ENCODE peak calls at places on chromosomes 1 and 21, in five cellular contexts. O is brain microvascular endothelial cell, D is psoas muscle, C is PC-9, I is kidney. M is an unnamed sample.
A peak's percentile ranks its signal among the peaks of the same experiment; 100 is the strongest.

GRCh38 chr1:38559180-38559874 is 300.2 kb downstream of the RRAGC start:
- DNase-seq in O (no peak), D (no peak), C (no peak), I (peak; percentile 84), M (no peak)

GRCh38 chr1:223726380-223727001 is 14.2 kb downstream of the CAPN2 start:
- DNase-seq in O (peak; percentile 97), D (peak; percentile 81), C (peak; percentile 79), I (peak; percentile 92), M (peak; percentile 89)

GRCh38 chr1:234970371-234970730 is 158.3 kb downstream of the TOMM20 start:
- DNase-seq in O (peak; percentile 88), D (no peak), C (no peak), I (no peak), M (no peak)

GRCh38 chr1:117093870-117094621 is 27.5 kb downstream of the TRIM45 start:
- DNase-seq in O (peak; percentile 80), D (no peak), C (peak; percentile 47), I (no peak), M (peak; percentile 35)

GRCh38 chr1:65881070-65881594 is 88.4 kb downstream of the PDE4B start:
- DNase-seq in O (no peak), D (no peak), C (no peak), I (no peak), M (no peak)

GRCh38 chr1:33170351-33171274 is 11.2 kb downstream of the TRIM62 start:
- DNase-seq in O (no peak), D (peak; percentile 33), C (no peak), I (no peak), M (no peak)

GRCh38 chr1:3671371-3672180 is 19.3 kb downstream of the TP73 start:
- DNase-seq in O (peak; percentile 26), D (peak; percentile 6), C (peak; percentile 47), I (peak; percentile 73), M (peak; percentile 33)

GRCh38 chr1:109687641-109688499 is at the start of gene GSTM1:
- DNase-seq in O (peak; percentile 43), D (no peak), C (no peak), I (no peak), M (peak; percentile 79)

GRCh38 chr1:9668080-9668479 is 16.5 kb downstream of the PIK3CD start:
- DNase-seq in O (no peak), D (no peak), C (no peak), I (no peak), M (no peak)

GRCh38 chr1:7447736-7448135 is 323.4 kb upstream of the VAMP3 start:
- DNase-seq in O (no peak), D (no peak), C (no peak), I (no peak), M (no peak)

GRCh38 chr1:70819231-70819630 is 228.4 kb downstream of the PTGER3 start:
- DNase-seq in O (no peak), D (no peak), C (no peak), I (no peak), M (no peak)

GRCh38 chr1:241221319-241221718 is 135.7 kb downstream of the RGS7 start:
- DNase-seq in O (no peak), D (no peak), C (no peak), I (no peak), M (no peak)

GRCh38 chr1:182205378-182206022 is 144.0 kb upstream of the ZNF648 start:
- DNase-seq in O (no peak), D (no peak), C (no peak), I (no peak), M (no peak)

GRCh38 chr1:38071530-38072266 is 25.1 kb upstream of the POU3F1 start:
- DNase-seq in O (peak; percentile 35), D (no peak), C (no peak), I (no peak), M (no peak)

DNA sequence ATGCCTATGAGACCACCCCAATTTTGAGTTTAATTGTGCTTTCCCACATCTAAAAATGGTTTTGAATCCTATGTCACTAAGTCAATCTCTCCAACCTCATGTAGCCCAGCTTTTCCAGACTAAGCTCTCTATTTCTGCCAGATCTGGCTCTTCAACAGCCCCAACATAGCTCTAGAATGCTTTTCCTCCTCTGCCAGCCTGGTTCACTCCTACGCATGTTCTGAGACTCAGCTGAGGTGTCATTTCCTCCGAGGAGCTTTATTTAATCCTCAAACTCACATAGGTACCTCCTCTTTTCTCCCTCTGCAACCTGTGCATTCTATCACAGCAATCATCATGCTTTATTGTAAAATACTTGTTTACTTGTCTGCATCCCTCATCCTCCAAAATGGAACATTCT is 517.8 kb upstream of the BEND5 start:
- DNase-seq in O (no peak), D (no peak), C (no peak), I (no peak), M (no peak)
- H3K27ac ChIP-seq in O (no peak overlapping the region), D (no peak overlapping the region), C (no peak overlapping the region), I (no peak overlapping the region), M (no peak overlapping the region)

GRCh38 chr1:89607888-89608626 is 24.9 kb upstream of the LRRC8C start:
- DNase-seq in O (no peak), D (no peak), C (no peak), I (no peak), M (no peak)
- H3K27ac ChIP-seq in O (no peak overlapping the region), D (no peak overlapping the region), C (no peak overlapping the region), I (peak overlapping the region; percentile 8), M (no peak overlapping the region)

GRCh38 chr21:44905725-44906084 is 15.0 kb downstream of the ITGB2 start:
- DNase-seq in O (no peak), D (no peak), C (no peak), I (no peak), M (no peak)
- H3K27ac ChIP-seq in O (no peak overlapping the region), D (no peak overlapping the region), C (no peak overlapping the region), I (no peak overlapping the region), M (no peak overlapping the region)

GRCh38 chr1:156126043-156126700 is 11.7 kb downstream of the LMNA start:
- DNase-seq in O (peak; percentile 95), D (peak; percentile 93), C (peak; percentile 96), I (peak; percentile 98), M (peak; percentile 84)
- H3K27ac ChIP-seq in O (peak overlapping the region; percentile 100), D (peak overlapping the region; percentile 99), C (peak overlapping the region; percentile 98), I (peak overlapping the region; percentile 94), M (no peak overlapping the region)

DNA sequence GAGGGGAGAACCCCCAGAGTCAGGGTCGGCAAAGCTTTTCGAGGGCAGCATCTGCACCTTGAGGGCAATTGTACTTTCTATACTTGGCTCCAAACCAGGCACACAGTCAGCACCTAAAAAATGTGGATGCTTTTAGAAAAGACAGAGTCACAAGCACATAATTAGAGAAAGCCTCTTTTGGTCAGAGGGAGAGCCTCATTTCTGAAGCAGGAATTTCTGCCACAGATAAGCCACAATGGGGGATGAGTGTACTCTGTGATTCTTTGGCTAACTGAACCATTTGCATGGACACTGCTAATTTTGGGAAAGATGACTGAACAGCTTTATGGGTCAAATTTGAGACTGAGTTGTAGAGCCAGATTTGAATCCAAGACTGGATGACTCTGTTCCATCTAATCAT is 635.7 kb downstream of the KIF26B start:
- DNase-seq in O (peak; percentile 9), D (no peak), C (no peak), I (no peak), M (no peak)
- H3K27ac ChIP-seq in O (no peak overlapping the region), D (no peak overlapping the region), C (no peak overlapping the region), I (no peak overlapping the region), M (no peak overlapping the region)

GRCh38 chr21:37903396-37903795 is 12.9 kb downstream of the KCNJ6 start:
- DNase-seq in O (no peak), D (no peak), C (no peak), I (no peak), M (no peak)

GRCh38 chr21:37896788-37897187 is 19.5 kb downstream of the KCNJ6 start:
- DNase-seq in O (no peak), D (no peak), C (no peak), I (no peak), M (no peak)

GRCh38 chr21:37904879-37905278 is 11.4 kb downstream of the KCNJ6 start:
- DNase-seq in O (no peak), D (no peak), C (no peak), I (no peak), M (no peak)

DNA sequence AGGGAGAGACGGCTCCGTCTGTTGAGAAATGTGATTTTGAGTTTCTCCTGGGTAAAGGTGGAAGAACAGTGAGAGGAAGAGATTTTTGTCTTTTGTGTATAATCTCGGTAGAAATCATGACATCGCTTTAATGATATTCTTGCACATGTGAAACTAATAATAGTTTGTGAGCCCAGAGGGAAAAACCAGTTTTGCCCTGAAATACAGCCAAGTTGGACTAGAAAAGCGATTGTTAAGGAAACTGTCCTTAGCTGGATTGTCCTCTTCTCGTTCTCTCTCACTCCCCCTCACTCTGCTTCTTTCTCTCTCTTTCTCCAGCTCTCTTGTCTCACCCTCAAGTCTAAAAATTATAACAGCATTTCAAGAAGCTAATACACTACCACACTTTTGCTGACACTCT is 17.1 kb downstream of the KCNJ6 start:
- DNase-seq in O (no peak), D (no peak), C (no peak), I (no peak), M (no peak)
- H3K27ac ChIP-seq in O (no peak overlapping the region), D (no peak overlapping the region), C (no peak overlapping the region), I (no peak overlapping the region), M (no peak overlapping the region)

GRCh38 chr21:38968887-38969543 is 163.3 kb downstream of the ETS2 start:
- DNase-seq in O (no peak), D (no peak), C (no peak), I (no peak), M (no peak)
- H3K27ac ChIP-seq in O (no peak overlapping the region), D (no peak overlapping the region), C (no peak overlapping the region), I (no peak overlapping the region), M (no peak overlapping the region)